ENCODE peak calls at places on chromosome 16, in seven cellular contexts. One of them, this sample, is unnamed.

GRCh38 chr16:7436306-7436705 is 103.7 kb downstream of the RBFOX1 start:
- DNase-seq in IMR-90: no peak
- DNase-seq in BE2C: no peak
- DNase-seq in A673: no peak
- DNase-seq in HCT116: no peak
- DNase-seq in HFF-Myc: no peak
- DNase-seq in astrocyte of the spinal cord: no peak
- DNase-seq in this sample: no peak

GRCh38 chr16:56985288-56985961 is 3.9 kb upstream of the NLRC5 start:
- DNase-seq in IMR-90: peak; percentile 85
- DNase-seq in BE2C: peak; percentile 64
- DNase-seq in A673: peak; percentile 90
- DNase-seq in HCT116: peak; percentile 62
- DNase-seq in HFF-Myc: peak; percentile 63
- DNase-seq in astrocyte of the spinal cord: peak; percentile 85
- DNase-seq in this sample: peak; percentile 54

GRCh38 chr16:72794319-72794718 is 253.6 kb downstream of the ZFHX3 start:
- DNase-seq in IMR-90: no peak
- DNase-seq in BE2C: no peak
- DNase-seq in A673: no peak
- DNase-seq in HCT116: no peak
- DNase-seq in HFF-Myc: no peak
- DNase-seq in astrocyte of the spinal cord: no peak
- DNase-seq in this sample: no peak

GRCh38 chr16:55588799-55589198 is 22.3 kb downstream of the CAPNS2 start:
- DNase-seq in IMR-90: no peak
- DNase-seq in BE2C: no peak
- DNase-seq in A673: no peak
- DNase-seq in HCT116: no peak
- DNase-seq in HFF-Myc: no peak
- DNase-seq in astrocyte of the spinal cord: no peak
- DNase-seq in this sample: no peak

GRCh38 chr16:27650073-27650701 is 100.2 kb downstream of the KATNIP start:
- DNase-seq in IMR-90: no peak
- DNase-seq in BE2C: no peak
- DNase-seq in A673: no peak
- DNase-seq in HCT116: no peak
- DNase-seq in HFF-Myc: no peak
- DNase-seq in astrocyte of the spinal cord: no peak
- DNase-seq in this sample: no peak

GRCh38 chr16:72819345-72819744 is 228.6 kb downstream of the ZFHX3 start:
- DNase-seq in IMR-90: peak; percentile 74
- DNase-seq in BE2C: no peak
- DNase-seq in A673: no peak
- DNase-seq in HCT116: no peak
- DNase-seq in HFF-Myc: no peak
- DNase-seq in astrocyte of the spinal cord: peak; percentile 85
- DNase-seq in this sample: peak; percentile 48

GRCh38 chr16:88840589-88841215 is 16.0 kb downstream of the GALNS start:
- DNase-seq in IMR-90: no peak
- DNase-seq in BE2C: no peak
- DNase-seq in A673: no peak
- DNase-seq in HCT116: no peak
- DNase-seq in HFF-Myc: no peak
- DNase-seq in astrocyte of the spinal cord: no peak
- DNase-seq in this sample: no peak

GRCh38 chr16:68332411-68333121 is 21.7 kb downstream of the PRMT7 start:
- DNase-seq in IMR-90: peak; percentile 52
- DNase-seq in BE2C: no peak
- DNase-seq in A673: peak; percentile 71
- DNase-seq in HCT116: no peak
- DNase-seq in HFF-Myc: no peak
- DNase-seq in astrocyte of the spinal cord: peak; percentile 62
- DNase-seq in this sample: no peak

GRCh38 chr16:10622036-10622921 is 41.9 kb upstream of the EMP2 start:
- DNase-seq in IMR-90: no peak
- DNase-seq in BE2C: no peak
- DNase-seq in A673: no peak
- DNase-seq in HCT116: no peak
- DNase-seq in HFF-Myc: no peak
- DNase-seq in astrocyte of the spinal cord: no peak
- DNase-seq in this sample: no peak

GRCh38 chr16:88901718-88902337 is 35.4 kb upstream of the PABPN1L start:
- DNase-seq in IMR-90: no peak
- DNase-seq in BE2C: no peak
- DNase-seq in A673: no peak
- DNase-seq in HCT116: no peak
- DNase-seq in HFF-Myc: no peak
- DNase-seq in astrocyte of the spinal cord: no peak
- DNase-seq in this sample: no peak

GRCh38 chr16:2157480-2158261 is 2.1 kb downstream of the TRAF7 start:
- DNase-seq in IMR-90: no peak
- DNase-seq in BE2C: no peak
- DNase-seq in A673: no peak
- DNase-seq in HCT116: no peak
- DNase-seq in HFF-Myc: no peak
- DNase-seq in astrocyte of the spinal cord: no peak
- DNase-seq in this sample: no peak

GRCh38 chr16:84117482-84117843 is 721 bp upstream of the MBTPS1 start:
- DNase-seq in IMR-90: peak; percentile 31
- DNase-seq in BE2C: no peak
- DNase-seq in A673: peak; percentile 26
- DNase-seq in HCT116: no peak
- DNase-seq in HFF-Myc: no peak
- DNase-seq in astrocyte of the spinal cord: peak; percentile 52
- DNase-seq in this sample: no peak

GRCh38 chr16:12794486-12795399 is 8.9 kb downstream of the CPPED1 start:
- DNase-seq in IMR-90: no peak
- DNase-seq in BE2C: no peak
- DNase-seq in A673: no peak
- DNase-seq in HCT116: no peak
- DNase-seq in HFF-Myc: no peak
- DNase-seq in astrocyte of the spinal cord: no peak
- DNase-seq in this sample: no peak

GRCh38 chr16:20906225-20906870 is 5.8 kb downstream of the LYRM1 start:
- DNase-seq in IMR-90: peak; percentile 85
- DNase-seq in BE2C: no peak
- DNase-seq in A673: peak; percentile 15
- DNase-seq in HCT116: no peak
- DNase-seq in HFF-Myc: peak; percentile 84
- DNase-seq in astrocyte of the spinal cord: peak; percentile 88
- DNase-seq in this sample: peak; percentile 78

GRCh38 chr16:3882531-3882930 is 2.0 kb upstream of the CREBBP start:
- DNase-seq in IMR-90: no peak
- DNase-seq in BE2C: no peak
- DNase-seq in A673: peak; percentile 63
- DNase-seq in HCT116: no peak
- DNase-seq in HFF-Myc: no peak
- DNase-seq in astrocyte of the spinal cord: no peak
- DNase-seq in this sample: no peak

GRCh38 chr16:50591800-50592771 is 43.9 kb downstream of the NKD1 start:
- DNase-seq in IMR-90: no peak
- DNase-seq in BE2C: no peak
- DNase-seq in A673: peak; percentile 32
- DNase-seq in HCT116: no peak
- DNase-seq in HFF-Myc: no peak
- DNase-seq in astrocyte of the spinal cord: no peak
- DNase-seq in this sample: no peak

GRCh38 chr16:50588276-50588675 is 40.1 kb downstream of the NKD1 start:
- DNase-seq in IMR-90: no peak
- DNase-seq in BE2C: no peak
- DNase-seq in A673: no peak
- DNase-seq in HCT116: no peak
- DNase-seq in HFF-Myc: no peak
- DNase-seq in astrocyte of the spinal cord: no peak
- DNase-seq in this sample: no peak

GRCh38 chr16:22624038-22624656 is 113.5 kb downstream of the NPIPB5 start:
- DNase-seq in IMR-90: no peak
- DNase-seq in BE2C: peak; percentile 28
- DNase-seq in A673: no peak
- DNase-seq in HCT116: no peak
- DNase-seq in HFF-Myc: no peak
- DNase-seq in astrocyte of the spinal cord: no peak
- DNase-seq in this sample: no peak

GRCh38 chr16:86566601-86566965 is at the start of gene FOXC2:
- DNase-seq in IMR-90: peak; percentile 94
- DNase-seq in BE2C: peak; percentile 54
- DNase-seq in A673: peak; percentile 93
- DNase-seq in HCT116: no peak
- DNase-seq in HFF-Myc: peak; percentile 65
- DNase-seq in astrocyte of the spinal cord: peak; percentile 98
- DNase-seq in this sample: peak; percentile 85
- H3K4me3 ChIP-seq in IMR-90: peak within 1 kb of the TSS; percentile 98
- H3K4me3 ChIP-seq in BE2C: no peak within 1 kb of the TSS
- H3K4me3 ChIP-seq in A673: peak within 1 kb of the TSS; percentile 39
- H3K4me3 ChIP-seq in HCT116: no peak within 1 kb of the TSS
- H3K4me3 ChIP-seq in HFF-Myc: peak within 1 kb of the TSS; percentile 71
- H3K4me3 ChIP-seq in astrocyte of the spinal cord: peak within 1 kb of the TSS; percentile 99
- H3K4me3 ChIP-seq in this sample: peak within 1 kb of the TSS; percentile 88

DNA sequence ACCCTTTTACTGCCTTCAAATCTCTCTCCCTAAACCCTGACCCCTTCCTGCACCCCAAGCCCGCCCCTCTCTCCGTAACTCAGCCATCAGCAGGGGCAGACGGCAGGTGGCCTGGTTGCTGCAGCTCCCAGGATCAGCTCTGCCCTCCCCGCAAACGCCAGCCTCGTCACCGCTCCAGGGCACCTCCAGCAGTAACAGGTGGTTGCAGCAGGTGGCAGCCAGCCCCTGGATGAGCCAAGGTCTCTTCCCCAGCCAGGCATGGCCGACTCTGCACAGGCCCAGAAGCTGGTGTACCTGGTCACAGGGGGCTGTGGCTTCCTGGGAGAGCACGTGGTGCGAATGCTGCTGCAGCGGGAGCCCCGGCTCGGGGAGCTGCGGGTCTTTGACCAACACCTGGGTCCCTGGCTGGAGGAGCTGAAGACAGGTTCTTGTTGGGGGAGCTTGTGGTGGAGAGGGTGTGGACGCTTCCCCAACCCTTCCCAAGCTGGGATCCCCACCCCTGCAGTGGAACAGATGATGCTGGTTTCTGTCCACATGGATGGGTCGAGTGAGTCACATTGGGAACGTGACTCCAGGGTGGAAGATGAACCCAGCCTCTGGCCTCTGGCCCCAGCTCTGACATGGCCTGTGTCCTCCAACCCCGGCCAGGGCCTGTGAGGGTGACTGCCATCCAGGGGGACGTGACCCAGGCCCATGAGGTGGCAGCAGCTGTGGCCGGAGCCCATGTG is 558 bp downstream of the HSD3B7 start:
- DNase-seq in IMR-90: no peak
- DNase-seq in BE2C: no peak
- DNase-seq in A673: no peak
- DNase-seq in HCT116: peak; percentile 37
- DNase-seq in HFF-Myc: no peak
- DNase-seq in astrocyte of the spinal cord: no peak
- DNase-seq in this sample: no peak
- H3K4me3 ChIP-seq in IMR-90: peak overlapping the region; percentile 47
- H3K4me3 ChIP-seq in BE2C: no peak overlapping the region
- H3K4me3 ChIP-seq in A673: no peak overlapping the region
- H3K4me3 ChIP-seq in HCT116: peak overlapping the region; percentile 35
- H3K4me3 ChIP-seq in HFF-Myc: peak overlapping the region; percentile 30
- H3K4me3 ChIP-seq in astrocyte of the spinal cord: peak overlapping the region; percentile 53
- H3K4me3 ChIP-seq in this sample: peak overlapping the region; percentile 48

GRCh38 chr16:90083139-90083538 is 6.0 kb upstream of the PRDM7 start:
- DNase-seq in IMR-90: no peak
- DNase-seq in BE2C: no peak
- DNase-seq in A673: no peak
- DNase-seq in HCT116: no peak
- DNase-seq in HFF-Myc: no peak
- DNase-seq in astrocyte of the spinal cord: no peak
- DNase-seq in this sample: no peak
- H3K4me3 ChIP-seq in IMR-90: no peak overlapping the region
- H3K4me3 ChIP-seq in BE2C: no peak overlapping the region
- H3K4me3 ChIP-seq in A673: no peak overlapping the region
- H3K4me3 ChIP-seq in HCT116: no peak overlapping the region
- H3K4me3 ChIP-seq in HFF-Myc: no peak overlapping the region
- H3K4me3 ChIP-seq in astrocyte of the spinal cord: no peak overlapping the region
- H3K4me3 ChIP-seq in this sample: no peak overlapping the region

DNA sequence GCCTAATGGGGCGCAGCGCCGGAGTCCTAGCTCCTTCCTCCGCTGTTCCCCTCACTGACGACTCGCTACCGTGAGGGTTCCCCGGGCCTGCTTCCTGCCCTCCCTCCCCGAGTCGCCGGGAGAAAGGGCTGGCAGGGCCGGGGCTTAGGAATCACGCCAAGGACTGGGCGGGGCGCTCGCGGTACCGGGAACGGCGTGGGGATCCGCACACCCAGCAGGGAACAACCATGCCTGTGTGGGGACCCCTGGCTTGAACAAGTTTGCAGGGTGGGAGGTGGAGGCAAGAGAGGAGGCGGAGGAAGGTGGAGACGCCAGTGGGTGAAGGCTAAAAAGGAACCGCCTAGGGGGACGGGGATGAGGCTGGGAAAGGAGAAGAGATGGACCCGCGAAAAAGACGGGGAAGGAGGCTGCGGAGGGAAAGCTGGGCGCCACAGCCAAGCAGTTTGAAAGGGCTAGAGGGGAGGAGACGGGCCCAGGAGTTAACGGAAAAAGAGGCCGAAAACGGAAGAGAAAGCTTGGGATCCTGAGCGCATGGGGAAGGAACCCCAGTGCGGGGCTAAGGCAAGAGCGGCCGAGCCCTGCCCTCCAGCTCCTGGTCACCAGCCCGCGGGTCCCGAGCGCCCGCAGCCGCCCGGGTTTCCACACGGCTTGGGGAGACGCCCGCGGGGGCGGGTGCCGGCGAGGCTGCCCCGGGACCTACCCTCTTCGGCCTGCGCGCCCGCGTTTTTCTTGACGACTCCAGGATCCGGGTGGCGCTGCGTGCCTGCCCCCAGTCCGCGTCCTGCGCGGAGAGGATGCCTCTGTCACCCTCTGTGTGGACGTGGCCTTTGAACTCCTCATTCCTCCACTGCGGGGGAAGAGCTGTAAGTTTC is 1.3 kb upstream of the CDH11 start:
- DNase-seq in IMR-90: peak; percentile 63
- DNase-seq in BE2C: peak; percentile 15
- DNase-seq in A673: peak; percentile 70
- DNase-seq in HCT116: no peak
- DNase-seq in HFF-Myc: no peak
- DNase-seq in astrocyte of the spinal cord: peak; percentile 74
- DNase-seq in this sample: no peak
- H3K4me3 ChIP-seq in IMR-90: peak overlapping the region; percentile 66
- H3K4me3 ChIP-seq in BE2C: peak overlapping the region; percentile 69
- H3K4me3 ChIP-seq in A673: peak overlapping the region; percentile 79
- H3K4me3 ChIP-seq in HCT116: no peak overlapping the region
- H3K4me3 ChIP-seq in HFF-Myc: peak overlapping the region; percentile 89
- H3K4me3 ChIP-seq in astrocyte of the spinal cord: peak overlapping the region; percentile 98
- H3K4me3 ChIP-seq in this sample: peak overlapping the region; percentile 97